ENCODE peak calls at places on chromosomes 6 and 20, in ten cellular contexts. O is HCT116, Q is Caco-2, I is vagina, G is MM.1S, N is cardiac fibroblast, Y is choroid plexus epithelial cell, W is nephron progenitor cell, Z is sigmoid colon, D is tibial nerve. P is an unnamed sample.

GRCh38 chr20:41746635-41747034 is 128.5 kb upstream of the CHD6 start:
- DNase-seq in O (no peak), Q (no peak), I (no peak), G (no peak), N (no peak), Y (no peak), W (no peak), Z (no peak), D (no peak), P (no peak)

GRCh38 chr6:19024737-19025136 is 637.6 kb downstream of the RNF144B start:
- DNase-seq in O (peak), Q (peak), I (no peak), G (no peak), N (peak), Y (peak), W (peak), Z (no peak), D (peak), P (no peak)

GRCh38 chr6:108145639-108146038 is 20.2 kb upstream of the NR2E1 start:
- DNase-seq in O (no peak), Q (peak), I (no peak), G (no peak), N (no peak), Y (no peak), W (no peak), Z (no peak), D (no peak), P (no peak)

GRCh38 chr6:119259027-119259426 is 90.5 kb downstream of the MAN1A1 start:
- DNase-seq in O (peak), Q (peak), I (no peak), G (no peak), N (no peak), Y (no peak), W (no peak), Z (no peak), D (no peak), P (no peak)

GRCh38 chr6:105116150-105116549 is 63.7 kb downstream of the POPDC3 start:
- DNase-seq in O (no peak), Q (no peak), I (no peak), G (no peak), N (no peak), Y (no peak), W (no peak), Z (no peak), D (no peak), P (no peak)

GRCh38 chr6:47701374-47701773 is 3.0 kb downstream of the ADGRF4 start:
- DNase-seq in O (no peak), Q (no peak), I (no peak), G (peak), N (no peak), Y (no peak), W (no peak), Z (no peak), D (no peak), P (no peak)

GRCh38 chr20:37408202-37408929 is 62.4 kb downstream of the SRC start:
- DNase-seq in O (no peak), Q (no peak), I (no peak), G (no peak), N (no peak), Y (peak), W (no peak), Z (no peak), D (no peak), P (no peak)

GRCh38 chr6:31079656-31080261 is 32.6 kb downstream of the C6orf15 start:
- DNase-seq in O (peak), Q (peak), I (no peak), G (peak), N (peak), Y (peak), W (peak), Z (peak), D (peak), P (no peak)

GRCh38 chr6:149484733-149485700 is at the start of gene ZC3H12D:
- DNase-seq in O (peak), Q (peak), I (no peak), G (no peak), N (peak), Y (peak), W (no peak), Z (peak), D (peak), P (no peak)
- TF ChIP-seq CTCF in O (no peak), Q (peak), I (no peak), G (no peak), N (peak), Y (peak), W (no peak), Z (no peak), D (peak), P (no peak)

GRCh38 chr20:2671977-2672376 is 8.0 kb upstream of the IDH3B start:
- DNase-seq in O (no peak), Q (no peak), I (no peak), G (no peak), N (no peak), Y (no peak), W (no peak), Z (peak), D (no peak), P (no peak)
- TF ChIP-seq CTCF in O (peak), Q (no peak), I (no peak), G (peak), N (peak), Y (peak), W (no peak), Z (no peak), D (no peak), P (no peak)

DNA sequence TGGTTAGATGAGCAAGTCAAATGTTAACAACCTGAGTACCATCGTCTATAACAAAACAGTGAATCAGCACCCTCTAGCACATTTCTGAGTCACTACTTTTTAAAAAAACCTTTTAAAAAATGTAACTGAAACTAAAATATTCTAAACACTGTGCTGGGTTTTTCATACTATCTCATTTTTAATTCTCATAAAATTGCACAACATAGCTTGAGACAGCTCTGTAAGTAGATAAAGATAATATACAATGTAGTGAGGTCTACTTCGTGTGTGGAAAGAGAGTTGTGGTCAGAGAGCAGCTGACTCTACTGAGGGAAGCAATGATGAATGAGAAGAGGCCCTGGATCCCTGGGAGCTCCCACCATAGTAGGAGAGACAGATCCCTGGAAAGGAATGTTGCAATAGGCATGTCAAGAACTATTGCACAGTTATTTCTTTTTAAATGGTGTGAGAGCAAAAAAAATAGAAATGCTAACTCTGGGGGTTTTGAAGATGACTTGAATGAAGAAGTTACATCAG is 13.6 kb upstream of the CALHM6 start:
- DNase-seq in O (no peak), Q (no peak), I (no peak), G (peak), N (peak), Y (peak), W (no peak), Z (no peak), D (peak), P (peak)
- TF ChIP-seq CTCF in O (no peak), Q (no peak), I (no peak), G (peak), N (no peak), Y (no peak), W (no peak), Z (no peak), D (no peak), P (peak)

GRCh38 chr6:152232494-152233151 is 404.5 kb downstream of the SYNE1 start:
- DNase-seq in O (no peak), Q (peak), I (no peak), G (no peak), N (peak), Y (peak), W (no peak), Z (no peak), D (peak), P (no peak)
- TF ChIP-seq CTCF in O (no peak), Q (peak), I (no peak), G (no peak), N (peak), Y (peak), W (no peak), Z (no peak), D (no peak), P (peak)

P was measured in AG09319.